ENCODE peak calls at places on chromosomes 13 and 19, in eight cellular contexts. Y is astrocyte of the cerebellum; T is endodermal cell; R is stimulated activated CD4-positive, alpha-beta T cell treated with anti-CD3 and anti-CD28 coated beads, Interleukin-12 subunit alpha, Interleukin-12 subunit beta, amount 100 ng/mL, for 24 hours; M is fibroblast of the aortic adventitia; S is GM13977; H is head of caudate nucleus; Q is non-pigmented ciliary epithelial cell. U is an unnamed sample.

GRCh38 chr19:45518469-45518826 is 11.2 kb downstream of the VASP start:
- DNase-seq in T (no peak), M (no peak), Q (no peak), Y (no peak), R (no peak), S (no peak), H (no peak), U (no peak)

GRCh38 chr19:15169541-15170285 is 31.1 kb downstream of the NOTCH3 start:
- DNase-seq in H (no peak), R (no peak), S (no peak), Q (no peak), M (no peak), Y (no peak), T (no peak), U (no peak)

GRCh38 chr19:41575998-41576397 is at the start of gene CEACAM21:
- DNase-seq in Y (no peak), M (no peak), S (peak), T (no peak), Q (no peak), H (peak), R (peak), U (no peak)

GRCh38 chr19:49638360-49638759 is 1.6 kb downstream of the RRAS start:
- DNase-seq in S (no peak), Y (no peak), T (peak), H (no peak), R (no peak), Q (no peak), M (peak), U (no peak)

GRCh38 chr13:92781965-92782364 is 444.6 kb upstream of the GPC6 start:
- DNase-seq in H (no peak), M (no peak), Y (no peak), S (no peak), T (no peak), R (no peak), Q (no peak), U (no peak)

GRCh38 chr19:55370305-55370988 is at the start of gene IL11:
- DNase-seq in Q (no peak), H (no peak), T (peak), Y (no peak), R (no peak), M (peak), S (no peak), U (no peak)

GRCh38 chr19:4278010-4278409 is 1.1 kb upstream of the SHD start:
- DNase-seq in R (no peak), H (no peak), Q (no peak), S (no peak), T (peak), M (no peak), Y (no peak), U (no peak)

GRCh38 chr13:97753942-97754670 is 199.4 kb upstream of the IPO5 start:
- DNase-seq in Y (no peak), R (no peak), Q (no peak), T (peak), M (no peak), S (no peak), H (no peak), U (no peak)

GRCh38 chr13:98482476-98483444 is 94.1 kb downstream of the STK24 start:
- DNase-seq in Y (peak), Q (no peak), H (peak), S (peak), M (no peak), R (no peak), T (peak), U (no peak)

GRCh38 chr19:4183967-4184717 is 1.7 kb downstream of the ANKRD24 start:
- DNase-seq in M (no peak), Y (no peak), S (no peak), H (no peak), R (no peak), Q (no peak), T (peak), U (peak)

GRCh38 chr19:53824134-53824611 is at the start of gene NLRP12:
- DNase-seq in M (no peak), R (no peak), T (no peak), S (no peak), Y (no peak), Q (no peak), H (no peak), U (no peak)

GRCh38 chr13:101746513-101746912 is 294.0 kb downstream of the ITGBL1 start:
- DNase-seq in Q (no peak), Y (no peak), M (no peak), S (no peak), T (no peak), H (no peak), R (no peak), U (no peak)

GRCh38 chr13:42270160-42270856 is 1.6 kb upstream of the AKAP11 start:
- DNase-seq in T (no peak), R (no peak), S (no peak), M (no peak), H (no peak), Y (no peak), Q (no peak), U (no peak)

GRCh38 chr19:19406878-19407639 is 1.6 kb downstream of the GATAD2A start:
- DNase-seq in H (peak), S (peak), R (peak), M (peak), Q (no peak), Y (no peak), T (no peak), U (no peak)

GRCh38 chr13:76790519-76791289 is 95.5 kb downstream of the KCTD12 start:
- DNase-seq in T (no peak), Q (no peak), S (no peak), Y (peak), R (no peak), M (peak), H (no peak), U (no peak)

GRCh38 chr19:21586341-21587116 is 81.1 kb downstream of the ZNF429 start:
- DNase-seq in H (no peak), R (peak), S (no peak), Q (no peak), Y (no peak), M (no peak), T (peak), U (no peak)

GRCh38 chr19:58566989-58567388 is 6.1 kb downstream of the MZF1 start:
- DNase-seq in T (no peak), Y (no peak), M (no peak), Q (no peak), S (no peak), R (no peak), H (no peak), U (no peak)

GRCh38 chr19:33719366-33720154 is 77.1 kb upstream of the KCTD15 start:
- DNase-seq in S (no peak), R (no peak), Q (no peak), H (no peak), M (no peak), Y (no peak), T (no peak), U (no peak)

GRCh38 chr13:25249001-25249543 is 38.2 kb downstream of the MTMR6 start:
- DNase-seq in S (peak), R (no peak), Q (peak), M (peak), T (peak), Y (peak), H (peak), U (no peak)

GRCh38 chr19:42023121-42023942 is 29.3 kb upstream of the ATP1A3 start:
- DNase-seq in Q (no peak), Y (no peak), R (no peak), T (peak), H (no peak), M (no peak), S (peak), U (no peak)

GRCh38 chr19:574658-575526 is 2.5 kb downstream of the BSG start:
- DNase-seq in S (peak), T (peak), Q (no peak), H (no peak), R (no peak), M (peak), Y (no peak), U (no peak)

GRCh38 chr13:44337581-44337980 is 36.0 kb upstream of the SERP2 start:
- DNase-seq in S (no peak), Q (no peak), H (no peak), M (no peak), Y (no peak), R (no peak), T (no peak), U (no peak)

GRCh38 chr19:19751846-19752245 is 18.9 kb upstream of the ZNF14 start:
- DNase-seq in M (no peak), Y (no peak), R (no peak), T (no peak), Q (no peak), S (no peak), H (no peak), U (no peak)

GRCh38 chr19:3336680-3337523 is 29.5 kb upstream of the NFIC start:
- DNase-seq in M (peak), Y (no peak), T (no peak), S (no peak), H (peak), R (no peak), Q (no peak), U (no peak)

GRCh38 chr19:8446055-8446709 is 1.4 kb downstream of the HNRNPM start:
- DNase-seq in Y (no peak), M (no peak), T (no peak), S (no peak), Q (no peak), H (no peak), R (no peak), U (no peak)

GRCh38 chr19:32652893-32653625 is 21.9 kb downstream of the ANKRD27 start:
- DNase-seq in R (no peak), S (no peak), M (peak), Y (peak), H (peak), Q (peak), T (no peak), U (no peak)

GRCh38 chr13:30463820-30464495 is 1.8 kb downstream of the HMGB1 start:
- DNase-seq in Y (no peak), Q (no peak), S (peak), M (peak), T (peak), R (peak), H (peak), U (no peak)

GRCh38 chr19:10295847-10296591 is 6.3 kb downstream of the ICAM5 start:
- DNase-seq in Y (no peak), M (no peak), R (no peak), T (peak), S (no peak), Q (no peak), H (no peak), U (no peak)

GRCh38 chr13:97435794-97436193 is 1.8 kb downstream of the RAP2A start:
- DNase-seq in T (no peak), Q (no peak), S (no peak), R (no peak), M (peak), Y (no peak), H (no peak), U (no peak)

GRCh38 chr13:112785419-112785856 is 95.6 kb downstream of the ATP11A start:
- DNase-seq in Q (no peak), M (no peak), Y (no peak), T (peak), S (no peak), R (no peak), H (no peak), U (no peak)

GRCh38 chr13:66794340-66795031 is 435.6 kb downstream of the PCDH9 start:
- DNase-seq in H (no peak), M (no peak), R (no peak), T (no peak), Y (no peak), S (no peak), Q (no peak), U (no peak)

GRCh38 chr13:19586904-19587634 is 25.7 kb upstream of the TPTE2 start:
- DNase-seq in M (no peak), H (no peak), R (peak), S (peak), Y (no peak), Q (no peak), T (no peak), U (no peak)

GRCh38 chr13:94154362-94154761 is 325.1 kb downstream of the DCT start:
- DNase-seq in T (peak), S (no peak), H (no peak), M (peak), R (no peak), Q (no peak), Y (peak), U (no peak)

GRCh38 chr13:77729502-77730221 is 32.2 kb downstream of the SLAIN1 start:
- DNase-seq in Y (no peak), M (no peak), S (peak), H (no peak), T (no peak), Q (no peak), R (peak), U (no peak)

GRCh38 chr13:33033361-33033812 is 17.2 kb downstream of the KL start:
- DNase-seq in Y (no peak), Q (no peak), T (no peak), R (no peak), M (no peak), H (no peak), S (no peak), U (no peak)

GRCh38 chr19:41597600-41598041 is 21.7 kb downstream of the CEACAM21 start:
- DNase-seq in T (peak), M (peak), R (peak), Y (peak), S (peak), Q (peak), H (peak), U (peak)

GRCh38 chr19:308471-309205 is 17.4 kb upstream of the PLPP2 start:
- DNase-seq in M (no peak), S (no peak), H (no peak), Q (no peak), Y (no peak), R (no peak), T (no peak), U (no peak)

GRCh38 chr19:29074579-29074978 is 138.4 kb downstream of the UQCRFS1 start:
- DNase-seq in Y (no peak), Q (no peak), S (no peak), T (peak), M (no peak), H (no peak), R (no peak), U (no peak)

GRCh38 chr19:10501971-10502523 is 1.1 kb downstream of the KEAP1 start:
- DNase-seq in Q (no peak), Y (no peak), M (peak), H (peak), T (peak), R (peak), S (peak), U (no peak)

GRCh38 chr13:43874512-43875092 is 4.9 kb downstream of the CCDC122 start:
- DNase-seq in H (no peak), T (no peak), Y (no peak), R (no peak), M (peak), Q (no peak), S (no peak), U (no peak)

U was measured in NCI-H187.